ENCODE peak calls at places on chromosomes 12 and 14, in ten cellular contexts. One of them, this sample, is unnamed.

GRCh38 chr12:110600254-110600653 is 13.7 kb upstream of the TCTN1 start:
- DNase-seq in posterior vena cava: no peak
- DNase-seq in ACHN: peak
- DNase-seq in heart left ventricle: no peak
- DNase-seq in AG04449: no peak
- DNase-seq in HEK293T: no peak
- DNase-seq in activated naive CD4-positive, alpha-beta T cell: no peak
- DNase-seq in NCI-H345: peak
- DNase-seq in HT1080: peak
- DNase-seq in NCI-H82: peak
- DNase-seq in this sample: peak

GRCh38 chr12:20474443-20474842 is 106.1 kb downstream of the PDE3A start:
- DNase-seq in HT1080: no peak
- DNase-seq in AG04449: no peak
- DNase-seq in heart left ventricle: no peak
- DNase-seq in HEK293T: no peak
- DNase-seq in NCI-H82: no peak
- DNase-seq in ACHN: no peak
- DNase-seq in posterior vena cava: no peak
- DNase-seq in activated naive CD4-positive, alpha-beta T cell: no peak
- DNase-seq in NCI-H345: no peak
- DNase-seq in this sample: peak

GRCh38 chr12:120709976-120710804 is at the start of gene UNC119B:
- DNase-seq in ACHN: peak
- DNase-seq in posterior vena cava: peak
- DNase-seq in NCI-H345: peak
- DNase-seq in NCI-H82: peak
- DNase-seq in activated naive CD4-positive, alpha-beta T cell: peak
- DNase-seq in AG04449: no peak
- DNase-seq in heart left ventricle: peak
- DNase-seq in HEK293T: peak
- DNase-seq in HT1080: no peak
- DNase-seq in this sample: peak

GRCh38 chr12:85057370-85057963 is 21.3 kb downstream of the LRRIQ1 start:
- DNase-seq in NCI-H345: peak
- DNase-seq in heart left ventricle: no peak
- DNase-seq in activated naive CD4-positive, alpha-beta T cell: no peak
- DNase-seq in AG04449: no peak
- DNase-seq in ACHN: peak
- DNase-seq in posterior vena cava: no peak
- DNase-seq in NCI-H82: peak
- DNase-seq in HT1080: peak
- DNase-seq in HEK293T: peak
- DNase-seq in this sample: peak

GRCh38 chr12:113207621-113208040 is 13.6 kb upstream of the TPCN1 start:
- DNase-seq in HT1080: peak
- DNase-seq in AG04449: no peak
- DNase-seq in ACHN: no peak
- DNase-seq in heart left ventricle: no peak
- DNase-seq in NCI-H345: no peak
- DNase-seq in posterior vena cava: no peak
- DNase-seq in HEK293T: no peak
- DNase-seq in activated naive CD4-positive, alpha-beta T cell: no peak
- DNase-seq in NCI-H82: no peak
- DNase-seq in this sample: no peak

GRCh38 chr14:51783765-51784164 is 76.6 kb upstream of the GNG2 start:
- DNase-seq in AG04449: no peak
- DNase-seq in NCI-H82: no peak
- DNase-seq in HT1080: peak
- DNase-seq in heart left ventricle: no peak
- DNase-seq in NCI-H345: no peak
- DNase-seq in activated naive CD4-positive, alpha-beta T cell: no peak
- DNase-seq in HEK293T: no peak
- DNase-seq in ACHN: no peak
- DNase-seq in posterior vena cava: no peak
- DNase-seq in this sample: no peak

GRCh38 chr14:99593971-99594841 is 9.8 kb downstream of the CCDC85C start:
- DNase-seq in HT1080: no peak
- DNase-seq in heart left ventricle: no peak
- DNase-seq in posterior vena cava: no peak
- DNase-seq in HEK293T: no peak
- DNase-seq in AG04449: no peak
- DNase-seq in NCI-H345: no peak
- DNase-seq in activated naive CD4-positive, alpha-beta T cell: no peak
- DNase-seq in NCI-H82: no peak
- DNase-seq in ACHN: no peak
- DNase-seq in this sample: no peak

GRCh38 chr12:127726928-127727327 is 540.0 kb upstream of the TMEM132C start:
- DNase-seq in NCI-H345: no peak
- DNase-seq in heart left ventricle: no peak
- DNase-seq in HEK293T: no peak
- DNase-seq in activated naive CD4-positive, alpha-beta T cell: no peak
- DNase-seq in ACHN: no peak
- DNase-seq in AG04449: no peak
- DNase-seq in posterior vena cava: no peak
- DNase-seq in NCI-H82: peak
- DNase-seq in HT1080: no peak
- DNase-seq in this sample: no peak

GRCh38 chr12:123938679-123939480 is 33.8 kb downstream of the CCDC92 start:
- DNase-seq in posterior vena cava: peak
- DNase-seq in HEK293T: peak
- DNase-seq in heart left ventricle: no peak
- DNase-seq in NCI-H82: peak
- DNase-seq in AG04449: no peak
- DNase-seq in activated naive CD4-positive, alpha-beta T cell: no peak
- DNase-seq in NCI-H345: no peak
- DNase-seq in ACHN: peak
- DNase-seq in HT1080: no peak
- DNase-seq in this sample: peak

GRCh38 chr12:70469221-70469820 is 103.2 kb downstream of the KCNMB4 start:
- DNase-seq in heart left ventricle: no peak
- DNase-seq in NCI-H345: no peak
- DNase-seq in activated naive CD4-positive, alpha-beta T cell: no peak
- DNase-seq in AG04449: no peak
- DNase-seq in HEK293T: no peak
- DNase-seq in HT1080: no peak
- DNase-seq in NCI-H82: no peak
- DNase-seq in posterior vena cava: no peak
- DNase-seq in ACHN: no peak
- DNase-seq in this sample: no peak

GRCh38 chr12:4355843-4356327 is 23.6 kb downstream of the FGF23 start:
- DNase-seq in AG04449: no peak
- DNase-seq in HEK293T: peak
- DNase-seq in activated naive CD4-positive, alpha-beta T cell: no peak
- DNase-seq in heart left ventricle: no peak
- DNase-seq in HT1080: peak
- DNase-seq in NCI-H82: peak
- DNase-seq in posterior vena cava: no peak
- DNase-seq in ACHN: peak
- DNase-seq in NCI-H345: peak
- DNase-seq in this sample: peak

GRCh38 chr12:46915861-46916260 is 90.1 kb upstream of the SLC38A4 start:
- DNase-seq in NCI-H345: no peak
- DNase-seq in activated naive CD4-positive, alpha-beta T cell: no peak
- DNase-seq in ACHN: no peak
- DNase-seq in AG04449: peak
- DNase-seq in heart left ventricle: no peak
- DNase-seq in HEK293T: no peak
- DNase-seq in posterior vena cava: no peak
- DNase-seq in NCI-H82: no peak
- DNase-seq in HT1080: no peak
- DNase-seq in this sample: no peak

GRCh38 chr12:113222730-113223531 is 1.7 kb downstream of the TPCN1 start:
- DNase-seq in AG04449: no peak
- DNase-seq in ACHN: peak
- DNase-seq in HT1080: peak
- DNase-seq in HEK293T: peak
- DNase-seq in activated naive CD4-positive, alpha-beta T cell: no peak
- DNase-seq in NCI-H345: peak
- DNase-seq in posterior vena cava: no peak
- DNase-seq in NCI-H82: peak
- DNase-seq in heart left ventricle: peak
- DNase-seq in this sample: peak

GRCh38 chr14:61558271-61558670 is 137.0 kb upstream of the HIF1A start:
- DNase-seq in ACHN: no peak
- DNase-seq in NCI-H82: no peak
- DNase-seq in AG04449: no peak
- DNase-seq in posterior vena cava: no peak
- DNase-seq in NCI-H345: peak
- DNase-seq in HEK293T: peak
- DNase-seq in heart left ventricle: no peak
- DNase-seq in HT1080: peak
- DNase-seq in activated naive CD4-positive, alpha-beta T cell: no peak
- DNase-seq in this sample: no peak

GRCh38 chr12:64566882-64567517 is 43.3 kb upstream of the RASSF3 start:
- DNase-seq in HT1080: no peak
- DNase-seq in HEK293T: no peak
- DNase-seq in posterior vena cava: no peak
- DNase-seq in heart left ventricle: no peak
- DNase-seq in NCI-H82: peak
- DNase-seq in ACHN: no peak
- DNase-seq in NCI-H345: no peak
- DNase-seq in activated naive CD4-positive, alpha-beta T cell: no peak
- DNase-seq in AG04449: no peak
- DNase-seq in this sample: peak

GRCh38 chr14:103696027-103696402 is 19.2 kb downstream of the XRCC3 start:
- DNase-seq in ACHN: no peak
- DNase-seq in HEK293T: no peak
- DNase-seq in activated naive CD4-positive, alpha-beta T cell: no peak
- DNase-seq in NCI-H345: no peak
- DNase-seq in HT1080: no peak
- DNase-seq in NCI-H82: no peak
- DNase-seq in AG04449: no peak
- DNase-seq in posterior vena cava: peak
- DNase-seq in heart left ventricle: no peak
- DNase-seq in this sample: no peak

GRCh38 chr12:108053512-108053911 is 75.6 kb upstream of the WSCD2 start:
- DNase-seq in NCI-H82: no peak
- DNase-seq in HEK293T: no peak
- DNase-seq in NCI-H345: no peak
- DNase-seq in ACHN: no peak
- DNase-seq in activated naive CD4-positive, alpha-beta T cell: no peak
- DNase-seq in heart left ventricle: no peak
- DNase-seq in HT1080: no peak
- DNase-seq in AG04449: no peak
- DNase-seq in posterior vena cava: no peak
- DNase-seq in this sample: no peak

This sample was measured in GM23338.